ENCODE peak calls at places on chromosomes 13 and 19, in eight cellular contexts. Q is activated CD4-positive, alpha-beta T cell treated with anti-CD3 and anti-CD28 coated beads for 24 hours; B is tibial nerve; K is EH; V is upper lobe of left lung; E is right cardiac atrium; H is upper lobe of right lung; Z is NCI-H1436 treated with DMSO at 0.1 percent for 48 hours. W is an unnamed sample.

GRCh38 chr19:7970716-7971448 is 27.4 kb upstream of the TIMM44 start:
- DNase-seq in H (no peak), K (peak), B (no peak), Z (no peak), Q (no peak), E (no peak), V (no peak), W (peak)

GRCh38 chr13:113645329-113645728 is 12.7 kb downstream of the ATP4B start:
- DNase-seq in K (no peak), E (no peak), Z (no peak), H (peak), Q (no peak), B (no peak), V (peak), W (no peak)

GRCh38 chr19:37914908-37915307 is 7.9 kb downstream of the SIPA1L3 start:
- DNase-seq in Q (no peak), B (no peak), Z (no peak), V (no peak), E (no peak), H (no peak), K (no peak), W (no peak)

GRCh38 chr19:54850930-54851329 is 687 bp downstream of the KIR3DL2 start:
- DNase-seq in Z (no peak), E (no peak), H (no peak), Q (no peak), V (no peak), K (no peak), B (no peak), W (no peak)

GRCh38 chr13:73740681-73741080 is 393.5 kb downstream of the KLF12 start:
- DNase-seq in H (no peak), Z (no peak), B (no peak), V (no peak), Q (no peak), E (peak), K (no peak), W (no peak)

GRCh38 chr13:75901509-75901908 is 265.4 kb downstream of the LMO7 start:
- DNase-seq in H (no peak), E (peak), V (no peak), Q (no peak), B (no peak), Z (no peak), K (no peak), W (peak)

GRCh38 chr13:110379905-110380341 is 72.8 kb downstream of the COL4A2 start:
- DNase-seq in B (no peak), K (peak), H (no peak), E (peak), Q (no peak), Z (no peak), V (no peak), W (peak)

GRCh38 chr13:46551410-46552301 is 1.3 kb upstream of the LRCH1 start:
- DNase-seq in B (peak), Q (peak), Z (peak), V (peak), K (peak), E (peak), H (peak), W (peak)

GRCh38 chr13:114124921-114125320 is 7.5 kb downstream of the RASA3 start:
- DNase-seq in H (no peak), B (no peak), V (no peak), Z (no peak), Q (peak), E (no peak), K (peak), W (peak)